ENCODE peak calls at places on chromosomes 11 and 22, in four cellular contexts. One of them, this sample, is unnamed.

GRCh38 chr11:30128269-30128932 is 102.4 kb upstream of the FSHB start:
- DNase-seq in fibroblast of pulmonary artery: peak; percentile 72
- DNase-seq in fibroblast of mammary gland: peak; percentile 82
- DNase-seq in foreskin fibroblast: peak; percentile 1
- DNase-seq in this sample: no peak

GRCh38 chr11:128482512-128483191 is 104.7 kb downstream of the ETS1 start:
- DNase-seq in fibroblast of mammary gland: peak; percentile 90
- DNase-seq in foreskin fibroblast: no peak
- DNase-seq in fibroblast of pulmonary artery: no peak
- DNase-seq in this sample: peak; percentile 93

GRCh38 chr22:30267382-30268302 is 991 bp upstream of the OSM start:
- DNase-seq in foreskin fibroblast: no peak
- DNase-seq in fibroblast of pulmonary artery: no peak
- DNase-seq in fibroblast of mammary gland: no peak
- DNase-seq in this sample: no peak

GRCh38 chr11:131942878-131943277 is 572.5 kb downstream of the NTM start:
- DNase-seq in fibroblast of mammary gland: no peak
- DNase-seq in fibroblast of pulmonary artery: no peak
- DNase-seq in foreskin fibroblast: no peak
- DNase-seq in this sample: no peak

GRCh38 chr11:134293119-134294113 is 17.2 kb downstream of the GLB1L3 start:
- DNase-seq in fibroblast of mammary gland: no peak
- DNase-seq in fibroblast of pulmonary artery: no peak
- DNase-seq in foreskin fibroblast: no peak
- DNase-seq in this sample: no peak

GRCh38 chr22:38632528-38632927 is 23.7 kb downstream of the FAM227A start:
- DNase-seq in fibroblast of pulmonary artery: no peak
- DNase-seq in fibroblast of mammary gland: no peak
- DNase-seq in foreskin fibroblast: no peak
- DNase-seq in this sample: no peak

GRCh38 chr11:63274776-63275175 is 31.4 kb upstream of the SLC22A25 start:
- DNase-seq in fibroblast of mammary gland: no peak
- DNase-seq in fibroblast of pulmonary artery: no peak
- DNase-seq in foreskin fibroblast: no peak
- DNase-seq in this sample: no peak

GRCh38 chr22:36258750-36259619 is 6.1 kb downstream of the APOL1 start:
- DNase-seq in fibroblast of mammary gland: peak; percentile 49
- DNase-seq in foreskin fibroblast: no peak
- DNase-seq in fibroblast of pulmonary artery: peak; percentile 63
- DNase-seq in this sample: no peak

GRCh38 chr11:88814076-88814475 is 251.7 kb downstream of the GRM5 start:
- DNase-seq in foreskin fibroblast: no peak
- DNase-seq in fibroblast of pulmonary artery: no peak
- DNase-seq in fibroblast of mammary gland: no peak
- DNase-seq in this sample: no peak

GRCh38 chr22:46262449-46263207 is 515 bp downstream of the PKDREJ start:
- DNase-seq in foreskin fibroblast: peak; percentile 43
- DNase-seq in fibroblast of mammary gland: peak; percentile 65
- DNase-seq in fibroblast of pulmonary artery: peak; percentile 59
- DNase-seq in this sample: no peak

GRCh38 chr22:49213731-49214352 is 613.8 kb downstream of the BRD1 start:
- DNase-seq in fibroblast of pulmonary artery: no peak
- DNase-seq in fibroblast of mammary gland: no peak
- DNase-seq in foreskin fibroblast: no peak
- DNase-seq in this sample: no peak

GRCh38 chr11:130124096-130124495 is 35.5 kb upstream of the ST14 start:
- DNase-seq in fibroblast of pulmonary artery: peak; percentile 95
- DNase-seq in fibroblast of mammary gland: peak; percentile 94
- DNase-seq in foreskin fibroblast: peak; percentile 89
- DNase-seq in this sample: peak; percentile 79

GRCh38 chr11:13229675-13230359 is 47.8 kb upstream of the BMAL1 start:
- DNase-seq in foreskin fibroblast: no peak
- DNase-seq in fibroblast of pulmonary artery: no peak
- DNase-seq in fibroblast of mammary gland: peak; percentile 14
- DNase-seq in this sample: no peak

GRCh38 chr22:43592470-43592869 is 180.7 kb downstream of the MPPED1 start:
- DNase-seq in fibroblast of pulmonary artery: peak; percentile 7
- DNase-seq in fibroblast of mammary gland: no peak
- DNase-seq in foreskin fibroblast: no peak
- DNase-seq in this sample: no peak

GRCh38 chr22:31350410-31350863 is 4.3 kb upstream of the PATZ1 start:
- DNase-seq in fibroblast of mammary gland: peak; percentile 21
- DNase-seq in fibroblast of pulmonary artery: peak; percentile 31
- DNase-seq in foreskin fibroblast: no peak
- DNase-seq in this sample: no peak

GRCh38 chr22:21972293-21972779 is 10.3 kb downstream of the TOP3B start:
- DNase-seq in fibroblast of pulmonary artery: peak; percentile 36
- DNase-seq in fibroblast of mammary gland: peak; percentile 35
- DNase-seq in foreskin fibroblast: no peak
- DNase-seq in this sample: no peak

GRCh38 chr11:41522899-41523672 is 63.6 kb upstream of the LRRC4C start:
- DNase-seq in fibroblast of pulmonary artery: no peak
- DNase-seq in foreskin fibroblast: no peak
- DNase-seq in fibroblast of mammary gland: no peak
- DNase-seq in this sample: no peak

GRCh38 chr11:110349109-110349996 is 52.9 kb upstream of the RDX start:
- DNase-seq in fibroblast of mammary gland: no peak
- DNase-seq in fibroblast of pulmonary artery: no peak
- DNase-seq in foreskin fibroblast: no peak
- DNase-seq in this sample: no peak

GRCh38 chr11:11972148-11972547 is 36.3 kb downstream of the DKK3 start:
- DNase-seq in fibroblast of mammary gland: no peak
- DNase-seq in fibroblast of pulmonary artery: no peak
- DNase-seq in foreskin fibroblast: no peak
- DNase-seq in this sample: no peak

GRCh38 chr11:57426754-57427691 is at the start of gene SLC43A3:
- DNase-seq in fibroblast of mammary gland: peak; percentile 98
- DNase-seq in foreskin fibroblast: peak; percentile 84
- DNase-seq in fibroblast of pulmonary artery: peak; percentile 92
- DNase-seq in this sample: peak; percentile 75

DNA sequence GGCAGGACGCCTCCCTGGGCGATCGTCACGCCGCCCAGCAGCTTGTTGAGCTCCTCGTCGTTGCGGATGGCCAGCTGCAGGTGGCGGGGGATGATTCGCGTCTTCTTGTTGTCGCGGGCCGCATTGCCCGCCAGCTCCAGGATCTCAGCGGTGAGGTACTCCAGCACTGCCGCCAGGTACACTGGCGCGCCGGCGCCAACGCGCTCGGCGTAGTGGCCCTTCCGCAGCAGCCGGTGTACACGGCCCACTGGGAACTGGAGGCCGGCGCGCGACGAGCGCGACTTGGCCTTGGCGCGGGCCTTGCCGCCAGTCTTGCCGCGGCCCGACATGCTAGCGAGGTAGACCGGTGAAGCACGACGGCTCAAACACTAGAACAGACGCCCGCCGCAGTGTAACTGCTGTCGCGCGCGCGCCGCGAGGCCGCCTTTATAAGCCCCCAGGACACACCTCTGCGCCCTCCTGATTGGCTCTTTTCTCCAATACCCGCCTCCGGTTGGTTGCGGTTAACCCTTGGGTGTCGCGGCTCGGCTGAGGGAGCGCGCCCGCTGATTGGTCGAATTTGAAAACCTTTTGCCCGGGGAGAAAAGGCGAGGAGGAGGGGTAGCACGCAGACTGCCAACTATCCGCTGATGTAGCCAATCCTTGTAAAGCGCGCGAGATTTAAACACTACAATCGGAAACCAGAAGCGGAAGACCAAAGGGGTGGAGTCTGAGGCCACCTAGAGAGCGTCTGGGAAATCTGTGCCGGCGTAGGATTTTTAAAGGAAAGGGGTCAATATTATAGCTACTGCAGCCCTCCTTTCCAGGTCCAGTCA is 6.4 kb downstream of the DPAGT1 start:
- DNase-seq in fibroblast of mammary gland: peak; percentile 99
- DNase-seq in foreskin fibroblast: peak; percentile 99
- DNase-seq in fibroblast of pulmonary artery: peak; percentile 100
- DNase-seq in this sample: peak; percentile 99
- TF ChIP-seq CTCF in fibroblast of mammary gland: no peak
- TF ChIP-seq CTCF in foreskin fibroblast: no peak
- TF ChIP-seq CTCF in fibroblast of pulmonary artery: no peak
- TF ChIP-seq CTCF in this sample: no peak

GRCh38 chr11:709109-709997 is 3.3 kb downstream of the EPS8L2 start:
- DNase-seq in fibroblast of mammary gland: no peak
- DNase-seq in foreskin fibroblast: no peak
- DNase-seq in fibroblast of pulmonary artery: no peak
- DNase-seq in this sample: no peak
- H3K4me3 ChIP-seq in fibroblast of mammary gland: no peak overlapping the region
- H3K4me3 ChIP-seq in foreskin fibroblast: no peak overlapping the region
- H3K4me3 ChIP-seq in fibroblast of pulmonary artery: no peak overlapping the region
- H3K4me3 ChIP-seq in this sample: no peak overlapping the region

GRCh38 chr22:23216331-23217170 is 36.2 kb downstream of the BCR start:
- DNase-seq in fibroblast of pulmonary artery: no peak
- DNase-seq in foreskin fibroblast: no peak
- DNase-seq in fibroblast of mammary gland: no peak
- DNase-seq in this sample: no peak
- TF ChIP-seq CTCF in fibroblast of pulmonary artery: no peak
- TF ChIP-seq CTCF in foreskin fibroblast: no peak
- TF ChIP-seq CTCF in fibroblast of mammary gland: no peak
- TF ChIP-seq CTCF in this sample: no peak

GRCh38 chr11:103904324-103904667 is 132.1 kb upstream of the DDI1 start:
- DNase-seq in fibroblast of pulmonary artery: no peak
- DNase-seq in foreskin fibroblast: no peak
- DNase-seq in fibroblast of mammary gland: no peak
- DNase-seq in this sample: no peak

GRCh38 chr11:103901656-103902055 is 134.8 kb upstream of the DDI1 start:
- DNase-seq in foreskin fibroblast: no peak
- DNase-seq in fibroblast of mammary gland: no peak
- DNase-seq in fibroblast of pulmonary artery: no peak
- DNase-seq in this sample: no peak

GRCh38 chr11:103906291-103906850 is 130.1 kb upstream of the DDI1 start:
- DNase-seq in fibroblast of mammary gland: no peak
- DNase-seq in foreskin fibroblast: no peak
- DNase-seq in fibroblast of pulmonary artery: no peak
- DNase-seq in this sample: no peak

GRCh38 chr11:103903005-103903404 is 133.4 kb upstream of the DDI1 start:
- DNase-seq in foreskin fibroblast: no peak
- DNase-seq in fibroblast of pulmonary artery: no peak
- DNase-seq in fibroblast of mammary gland: no peak
- DNase-seq in this sample: no peak

GRCh38 chr11:103903621-103904323 is 132.7 kb upstream of the DDI1 start:
- DNase-seq in foreskin fibroblast: no peak
- DNase-seq in fibroblast of pulmonary artery: no peak
- DNase-seq in fibroblast of mammary gland: no peak
- DNase-seq in this sample: no peak
- H3K4me3 ChIP-seq in foreskin fibroblast: no peak overlapping the region
- H3K4me3 ChIP-seq in fibroblast of pulmonary artery: no peak overlapping the region
- H3K4me3 ChIP-seq in fibroblast of mammary gland: no peak overlapping the region
- H3K4me3 ChIP-seq in this sample: no peak overlapping the region

This sample was measured in AG09309.